ENCODE peak calls at places on chromosomes 7 and 10, in six cellular contexts. K is dorsolateral prefrontal cortex; J is adrenal gland; T is CD8-positive, alpha-beta T cell; Y is activated CD4-positive, alpha-beta T cell treated with anti-CD3 and anti-CD28 coated beads, Interleukin-2, amount 50 U/mL, for 1 hour; C is head of caudate nucleus. P is an unnamed sample.

GRCh38 chr10:16779375-16779774 is 37.8 kb downstream of the RSU1 start:
- DNase-seq in T (no peak), C (no peak), K (no peak), Y (peak), J (no peak), P (no peak)

GRCh38 chr10:34808789-34809745 is 6.0 kb downstream of the PARD3 start:
- DNase-seq in Y (no peak), C (peak), J (no peak), T (no peak), K (peak), P (peak)

GRCh38 chr10:4807803-4808507 is 18.1 kb upstream of the AKR1E2 start:
- DNase-seq in C (no peak), Y (no peak), K (no peak), T (no peak), J (no peak), P (no peak)

GRCh38 chr10:7962592-7962991 is 91.9 kb upstream of the GATA3 start:
- DNase-seq in C (no peak), K (no peak), T (no peak), Y (no peak), J (no peak), P (no peak)

GRCh38 chr7:5643280-5643679 is 138.2 kb downstream of the RNF216 start:
- DNase-seq in K (no peak), Y (no peak), T (peak), J (peak), C (peak), P (no peak)

GRCh38 chr10:17009228-17009700 is 120.3 kb downstream of the CUBN start:
- DNase-seq in T (no peak), C (no peak), Y (no peak), J (no peak), K (no peak), P (no peak)

GRCh38 chr10:26566525-26567348 is 128.6 kb downstream of the APBB1IP start:
- DNase-seq in Y (no peak), K (no peak), T (no peak), J (no peak), C (no peak), P (peak)

GRCh38 chr10:69004821-69005220 is 16.2 kb downstream of the KIFBP start:
- DNase-seq in Y (no peak), C (no peak), T (no peak), K (no peak), J (no peak), P (no peak)

GRCh38 chr7:6271091-6271658 is 1.2 kb downstream of the CYTH3 start:
- DNase-seq in T (peak), Y (peak), J (peak), K (peak), C (peak), P (peak)

GRCh38 chr7:45721949-45722598 is 147.9 kb downstream of the ADCY1 start:
- DNase-seq in K (no peak), C (no peak), Y (no peak), T (no peak), J (no peak), P (no peak)

GRCh38 chr7:19587291-19587690 is 121.5 kb downstream of the POLR1F start:
- DNase-seq in Y (no peak), J (no peak), T (no peak), C (no peak), K (no peak), P (no peak)

GRCh38 chr10:89633484-89633883 is 11.6 kb downstream of the PANK1 start:
- DNase-seq in J (no peak), C (no peak), Y (no peak), T (no peak), K (no peak), P (no peak)

GRCh38 chr7:26451997-26452396 is 160.3 kb downstream of the SNX10 start:
- DNase-seq in J (no peak), C (no peak), Y (no peak), T (no peak), K (no peak), P (no peak)

GRCh38 chr10:130021373-130021950 is 57.4 kb upstream of the EBF3 start:
- DNase-seq in K (no peak), J (no peak), Y (no peak), C (no peak), T (peak), P (no peak)

GRCh38 chr7:945556-946255 is 8.8 kb downstream of the ADAP1 start:
- DNase-seq in Y (no peak), T (no peak), K (no peak), C (no peak), J (no peak), P (no peak)

GRCh38 chr10:28354552-28354951 is 51.7 kb upstream of the MPP7 start:
- DNase-seq in J (no peak), T (no peak), K (no peak), Y (no peak), C (no peak), P (no peak)

GRCh38 chr7:26958834-26959233 is 94.4 kb upstream of the SKAP2 start:
- DNase-seq in K (no peak), T (no peak), C (no peak), Y (no peak), J (no peak), P (no peak)

GRCh38 chr7:25928549-25929330 is 223.3 kb upstream of the NFE2L3 start:
- DNase-seq in C (no peak), J (no peak), T (no peak), Y (no peak), K (no peak), P (no peak)

GRCh38 chr7:67653856-67654442 is 657.3 kb downstream of the TYW1 start:
- DNase-seq in C (no peak), K (no peak), T (no peak), Y (no peak), J (no peak), P (no peak)

GRCh38 chr10:52967806-52968795 is 195.5 kb upstream of the MBL2 start:
- DNase-seq in K (no peak), C (no peak), Y (no peak), T (no peak), J (no peak), P (no peak)

P was measured in BE2C.